ENCODE peak calls at places on chromosomes 4 and X, in seven cellular contexts. One of them, this sample, is unnamed.

GRCh38 chr4:60588556-60588955 is 611.6 kb upstream of the ADGRL3 start:
- DNase-seq in astrocyte: no peak
- DNase-seq in hepatocyte: no peak
- DNase-seq in GM23338: no peak
- DNase-seq in K562: no peak
- DNase-seq in HCT116: no peak
- DNase-seq in PC-3: no peak
- DNase-seq in this sample: no peak

GRCh38 chrX:77918568-77918967 is 8.1 kb downstream of the ATP7A start:
- DNase-seq in astrocyte: peak
- DNase-seq in HCT116: no peak
- DNase-seq in K562: no peak
- DNase-seq in GM23338: no peak
- DNase-seq in hepatocyte: no peak
- DNase-seq in PC-3: peak
- DNase-seq in this sample: no peak

GRCh38 chr4:25900901-25901500 is 13.0 kb upstream of the SMIM20 start:
- DNase-seq in astrocyte: no peak
- DNase-seq in PC-3: no peak
- DNase-seq in HCT116: no peak
- DNase-seq in hepatocyte: no peak
- DNase-seq in GM23338: no peak
- DNase-seq in K562: no peak
- DNase-seq in this sample: no peak

GRCh38 chr4:127732623-127733199 is 2.5 kb downstream of the SLC25A31 start:
- DNase-seq in astrocyte: peak
- DNase-seq in HCT116: peak
- DNase-seq in GM23338: peak
- DNase-seq in hepatocyte: peak
- DNase-seq in PC-3: peak
- DNase-seq in K562: peak
- DNase-seq in this sample: peak

GRCh38 chr4:169404959-169405358 is 134.2 kb upstream of the SH3RF1 start:
- DNase-seq in HCT116: no peak
- DNase-seq in PC-3: peak
- DNase-seq in K562: no peak
- DNase-seq in astrocyte: no peak
- DNase-seq in hepatocyte: no peak
- DNase-seq in GM23338: peak
- DNase-seq in this sample: no peak

GRCh38 chr4:106893903-106894302 is 142.2 kb downstream of the DKK2 start:
- DNase-seq in PC-3: no peak
- DNase-seq in astrocyte: no peak
- DNase-seq in K562: no peak
- DNase-seq in GM23338: no peak
- DNase-seq in hepatocyte: no peak
- DNase-seq in HCT116: no peak
- DNase-seq in this sample: no peak

GRCh38 chrX:103467156-103467555 is 52.1 kb downstream of the RAB40A start:
- DNase-seq in hepatocyte: no peak
- DNase-seq in PC-3: no peak
- DNase-seq in GM23338: no peak
- DNase-seq in astrocyte: no peak
- DNase-seq in K562: no peak
- DNase-seq in HCT116: no peak
- DNase-seq in this sample: no peak

GRCh38 chr4:90127706-90128345 is 632 bp downstream of the CCSER1 start:
- DNase-seq in PC-3: peak
- DNase-seq in HCT116: no peak
- DNase-seq in K562: no peak
- DNase-seq in hepatocyte: peak
- DNase-seq in astrocyte: peak
- DNase-seq in GM23338: peak
- DNase-seq in this sample: peak

GRCh38 chr4:126215759-126216158 is 901.0 kb downstream of the FAT4 start:
- DNase-seq in PC-3: no peak
- DNase-seq in hepatocyte: no peak
- DNase-seq in astrocyte: no peak
- DNase-seq in K562: no peak
- DNase-seq in GM23338: no peak
- DNase-seq in HCT116: no peak
- DNase-seq in this sample: no peak

GRCh38 chr4:175062183-175062592 is 144.0 kb downstream of the ADAM29 start:
- DNase-seq in K562: no peak
- DNase-seq in hepatocyte: no peak
- DNase-seq in GM23338: no peak
- DNase-seq in PC-3: no peak
- DNase-seq in astrocyte: no peak
- DNase-seq in HCT116: no peak
- DNase-seq in this sample: no peak

GRCh38 chrX:46279925-46280313 is 265.3 kb downstream of the ZNF674 start:
- DNase-seq in PC-3: peak
- DNase-seq in astrocyte: peak
- DNase-seq in GM23338: no peak
- DNase-seq in hepatocyte: no peak
- DNase-seq in K562: no peak
- DNase-seq in HCT116: no peak
- DNase-seq in this sample: no peak

GRCh38 chrX:50180073-50180940 is 20.5 kb downstream of the AKAP4 start:
- DNase-seq in astrocyte: no peak
- DNase-seq in K562: peak
- DNase-seq in HCT116: no peak
- DNase-seq in PC-3: no peak
- DNase-seq in GM23338: peak
- DNase-seq in hepatocyte: no peak
- DNase-seq in this sample: peak

GRCh38 chrX:40844476-40844875 is 109.1 kb upstream of the MED14 start:
- DNase-seq in K562: no peak
- DNase-seq in hepatocyte: no peak
- DNase-seq in astrocyte: peak
- DNase-seq in GM23338: no peak
- DNase-seq in HCT116: no peak
- DNase-seq in PC-3: no peak
- DNase-seq in this sample: no peak

GRCh38 chr4:39308576-39308975 is 57.6 kb downstream of the RFC1 start:
- DNase-seq in GM23338: no peak
- DNase-seq in astrocyte: peak
- DNase-seq in hepatocyte: no peak
- DNase-seq in PC-3: no peak
- DNase-seq in K562: no peak
- DNase-seq in HCT116: no peak
- DNase-seq in this sample: no peak

GRCh38 chr4:183772361-183772760 is 113.3 kb downstream of the TRAPPC11 start:
- DNase-seq in astrocyte: no peak
- DNase-seq in GM23338: no peak
- DNase-seq in K562: no peak
- DNase-seq in HCT116: no peak
- DNase-seq in PC-3: no peak
- DNase-seq in hepatocyte: no peak
- DNase-seq in this sample: no peak

GRCh38 chrX:13669246-13669689 is 16.3 kb downstream of the TCEANC start:
- DNase-seq in astrocyte: peak
- DNase-seq in hepatocyte: peak
- DNase-seq in PC-3: peak
- DNase-seq in HCT116: peak
- DNase-seq in GM23338: no peak
- DNase-seq in K562: peak
- DNase-seq in this sample: peak

GRCh38 chr4:37685211-37685725 is 908 bp downstream of the RELL1 start:
- DNase-seq in PC-3: no peak
- DNase-seq in hepatocyte: peak
- DNase-seq in astrocyte: peak
- DNase-seq in HCT116: no peak
- DNase-seq in K562: peak
- DNase-seq in GM23338: peak
- DNase-seq in this sample: peak

GRCh38 chrX:115582871-115583729 is 22.1 kb downstream of the PLS3 start:
- DNase-seq in K562: no peak
- DNase-seq in hepatocyte: peak
- DNase-seq in GM23338: peak
- DNase-seq in astrocyte: peak
- DNase-seq in HCT116: no peak
- DNase-seq in PC-3: peak
- DNase-seq in this sample: no peak

GRCh38 chr4:148893095-148893494 is 450.9 kb upstream of the NR3C2 start:
- DNase-seq in astrocyte: no peak
- DNase-seq in HCT116: no peak
- DNase-seq in GM23338: no peak
- DNase-seq in PC-3: no peak
- DNase-seq in hepatocyte: no peak
- DNase-seq in K562: no peak
- DNase-seq in this sample: no peak

GRCh38 chr4:141587897-141588296 is 48.5 kb upstream of the IL15 start:
- DNase-seq in PC-3: peak
- DNase-seq in GM23338: no peak
- DNase-seq in hepatocyte: no peak
- DNase-seq in HCT116: no peak
- DNase-seq in K562: no peak
- DNase-seq in astrocyte: peak
- DNase-seq in this sample: no peak

GRCh38 chr4:2289311-2289954 is 27.5 kb upstream of the MXD4 start:
- DNase-seq in PC-3: no peak
- DNase-seq in GM23338: no peak
- DNase-seq in HCT116: no peak
- DNase-seq in astrocyte: no peak
- DNase-seq in hepatocyte: peak
- DNase-seq in K562: no peak
- DNase-seq in this sample: no peak

GRCh38 chr4:10963958-10964705 is 279.6 kb upstream of the CLNK start:
- DNase-seq in GM23338: peak
- DNase-seq in K562: no peak
- DNase-seq in PC-3: no peak
- DNase-seq in astrocyte: no peak
- DNase-seq in hepatocyte: no peak
- DNase-seq in HCT116: no peak
- DNase-seq in this sample: no peak
- H3K4me2 ChIP-seq in GM23338: peak
- H3K4me2 ChIP-seq in K562: no peak
- H3K4me2 ChIP-seq in PC-3: no peak
- H3K4me2 ChIP-seq in astrocyte: peak
- H3K4me2 ChIP-seq in hepatocyte: no peak
- H3K4me2 ChIP-seq in HCT116: no peak
- H3K4me2 ChIP-seq in this sample: no peak

DNA sequence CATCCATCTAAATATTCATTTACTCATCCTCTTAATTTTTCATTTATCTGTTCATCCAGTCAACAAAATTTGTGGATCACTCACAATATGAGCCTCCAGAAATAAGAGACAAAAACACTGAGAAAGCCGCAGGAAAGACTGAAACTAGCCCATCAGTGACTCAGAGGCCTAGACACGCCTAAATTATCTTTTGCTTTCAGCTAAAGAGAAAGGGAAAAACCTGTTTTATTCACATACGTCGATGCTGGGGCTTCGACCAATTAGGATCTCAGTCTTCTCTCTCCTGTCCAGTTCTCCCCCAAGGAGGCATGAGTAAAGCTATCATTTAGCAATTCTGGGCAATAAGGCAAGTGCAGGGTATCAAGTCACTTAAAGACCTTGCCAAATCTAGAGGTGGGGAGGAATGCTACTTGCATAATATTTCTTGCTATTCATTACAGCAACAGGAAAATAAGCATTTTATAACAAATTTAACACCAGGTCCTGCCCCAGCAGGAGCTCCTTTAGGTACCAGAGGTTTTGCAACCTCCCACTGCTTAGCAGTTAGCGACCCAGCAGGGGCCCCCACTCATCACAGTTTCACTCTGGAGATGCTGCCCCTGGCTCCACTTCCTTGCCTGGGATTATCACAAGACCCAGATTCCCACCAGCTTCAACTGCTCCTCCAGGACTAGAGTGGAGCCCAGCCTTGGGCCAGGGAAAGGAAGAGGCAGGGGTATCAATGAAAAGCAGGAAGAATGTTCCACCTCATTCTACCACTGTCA is 30.1 kb upstream of the TMEM154 start:
- DNase-seq in HCT116: no peak
- DNase-seq in PC-3: peak
- DNase-seq in K562: no peak
- DNase-seq in GM23338: peak
- DNase-seq in hepatocyte: no peak
- DNase-seq in astrocyte: peak
- DNase-seq in this sample: peak
- H3K4me2 ChIP-seq in HCT116: no peak
- H3K4me2 ChIP-seq in PC-3: peak
- H3K4me2 ChIP-seq in K562: no peak
- H3K4me2 ChIP-seq in GM23338: no peak
- H3K4me2 ChIP-seq in hepatocyte: no peak
- H3K4me2 ChIP-seq in astrocyte: no peak
- H3K4me2 ChIP-seq in this sample: peak

DNA sequence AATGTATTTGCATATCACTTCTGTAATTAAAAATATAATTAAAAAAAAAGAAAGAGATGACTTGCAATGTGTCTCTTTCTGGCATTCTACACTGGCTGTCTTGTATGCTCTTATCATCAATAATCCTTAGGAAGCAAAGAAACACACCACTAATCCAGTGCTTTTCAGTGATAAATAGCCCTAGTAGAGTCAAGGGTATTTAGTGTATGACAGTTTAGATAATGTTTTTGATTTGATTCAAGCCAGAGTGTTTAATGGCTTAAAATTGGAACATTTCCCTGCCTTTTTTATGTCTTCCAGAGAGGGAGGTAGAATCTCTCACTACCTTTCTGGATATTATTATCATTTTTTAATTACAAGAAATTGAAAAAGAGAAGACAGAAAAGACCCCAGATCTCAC is 48.6 kb upstream of the CXCL8 start:
- DNase-seq in GM23338: no peak
- DNase-seq in PC-3: no peak
- DNase-seq in K562: no peak
- DNase-seq in HCT116: no peak
- DNase-seq in hepatocyte: no peak
- DNase-seq in astrocyte: no peak
- DNase-seq in this sample: no peak
- H3K4me2 ChIP-seq in GM23338: no peak
- H3K4me2 ChIP-seq in PC-3: peak
- H3K4me2 ChIP-seq in K562: no peak
- H3K4me2 ChIP-seq in HCT116: no peak
- H3K4me2 ChIP-seq in hepatocyte: no peak
- H3K4me2 ChIP-seq in astrocyte: no peak
- H3K4me2 ChIP-seq in this sample: no peak

DNA sequence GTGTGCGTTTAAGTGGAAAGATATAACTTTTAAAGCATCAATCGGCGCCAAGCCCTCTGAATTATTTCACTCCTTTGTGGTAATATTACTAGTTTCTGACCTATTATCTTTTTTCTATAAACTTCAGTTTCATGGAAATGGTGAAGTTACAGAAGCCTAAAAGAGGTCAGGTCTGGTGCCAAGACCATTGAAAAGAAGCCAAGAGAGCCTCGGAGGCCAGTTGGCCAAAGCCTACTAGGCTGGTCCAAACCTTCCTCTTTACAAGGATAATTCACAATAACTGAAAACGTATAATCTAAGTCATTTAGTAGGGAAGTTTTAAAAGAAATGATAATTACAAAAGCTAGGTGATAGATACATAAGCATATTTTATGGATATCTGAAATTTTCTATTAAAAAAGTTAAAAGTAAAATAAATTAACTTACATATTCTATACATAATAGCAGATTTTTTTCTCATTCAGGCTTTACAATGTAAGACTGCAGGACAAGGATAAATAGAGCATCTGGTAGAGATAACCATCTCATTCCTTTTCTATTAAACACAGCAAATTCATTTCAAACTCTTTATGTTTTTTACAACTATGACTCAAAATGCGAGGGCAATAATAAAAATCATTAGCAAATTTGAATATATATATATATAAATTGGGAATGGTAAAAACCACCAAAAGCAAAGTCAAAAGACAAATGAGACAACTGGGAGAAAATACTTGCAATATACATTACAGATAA is 49.2 kb downstream of the WDFY3 start:
- DNase-seq in PC-3: no peak
- DNase-seq in astrocyte: no peak
- DNase-seq in GM23338: no peak
- DNase-seq in hepatocyte: no peak
- DNase-seq in HCT116: no peak
- DNase-seq in K562: no peak
- DNase-seq in this sample: no peak
- H3K4me2 ChIP-seq in PC-3: no peak
- H3K4me2 ChIP-seq in astrocyte: no peak
- H3K4me2 ChIP-seq in GM23338: peak
- H3K4me2 ChIP-seq in hepatocyte: no peak
- H3K4me2 ChIP-seq in HCT116: no peak
- H3K4me2 ChIP-seq in K562: no peak
- H3K4me2 ChIP-seq in this sample: no peak